ENCODE peak calls at places on chromosomes 12 and 14, in seven cellular contexts. One of them, this sample, is unnamed.

GRCh38 chr12:4274396-4274959 is 916 bp downstream of the CCND2 start:
- DNase-seq in H9: peak
- DNase-seq in IMR-90: no peak
- DNase-seq in adipocyte: peak
- DNase-seq in MM.1S: no peak
- DNase-seq in DND-41: peak
- DNase-seq in SK-N-SH: no peak
- DNase-seq in this sample: peak

GRCh38 chr14:59126714-59127436 is 61.6 kb upstream of the DAAM1 start:
- DNase-seq in MM.1S: peak
- DNase-seq in DND-41: peak
- DNase-seq in adipocyte: peak
- DNase-seq in H9: no peak
- DNase-seq in SK-N-SH: peak
- DNase-seq in IMR-90: peak
- DNase-seq in this sample: peak

GRCh38 chr14:96077983-96078686 is 39.0 kb downstream of the C14orf132 start:
- DNase-seq in DND-41: no peak
- DNase-seq in SK-N-SH: peak
- DNase-seq in IMR-90: no peak
- DNase-seq in MM.1S: no peak
- DNase-seq in H9: no peak
- DNase-seq in adipocyte: no peak
- DNase-seq in this sample: peak

GRCh38 chr12:64551676-64552075 is 58.6 kb upstream of the RASSF3 start:
- DNase-seq in DND-41: no peak
- DNase-seq in adipocyte: no peak
- DNase-seq in H9: no peak
- DNase-seq in IMR-90: no peak
- DNase-seq in SK-N-SH: no peak
- DNase-seq in MM.1S: no peak
- DNase-seq in this sample: no peak

GRCh38 chr14:101031721-101032120 is 128.2 kb upstream of the RTL1 start:
- DNase-seq in MM.1S: no peak
- DNase-seq in DND-41: no peak
- DNase-seq in adipocyte: no peak
- DNase-seq in H9: no peak
- DNase-seq in IMR-90: no peak
- DNase-seq in SK-N-SH: no peak
- DNase-seq in this sample: no peak

GRCh38 chr12:96514328-96514727 is 25.0 kb downstream of the CFAP54 start:
- DNase-seq in IMR-90: peak
- DNase-seq in adipocyte: peak
- DNase-seq in SK-N-SH: no peak
- DNase-seq in MM.1S: no peak
- DNase-seq in DND-41: no peak
- DNase-seq in H9: no peak
- DNase-seq in this sample: no peak

GRCh38 chr14:61561657-61562276 is 133.5 kb upstream of the HIF1A start:
- DNase-seq in H9: peak
- DNase-seq in IMR-90: peak
- DNase-seq in MM.1S: no peak
- DNase-seq in SK-N-SH: peak
- DNase-seq in adipocyte: peak
- DNase-seq in DND-41: no peak
- DNase-seq in this sample: peak

GRCh38 chr12:102869571-102869970 is 47.5 kb downstream of the PAH start:
- DNase-seq in DND-41: no peak
- DNase-seq in MM.1S: no peak
- DNase-seq in H9: no peak
- DNase-seq in SK-N-SH: no peak
- DNase-seq in IMR-90: no peak
- DNase-seq in adipocyte: no peak
- DNase-seq in this sample: no peak

GRCh38 chr12:21697829-21698630 is 40.4 kb upstream of the LDHB start:
- DNase-seq in SK-N-SH: peak
- DNase-seq in MM.1S: peak
- DNase-seq in IMR-90: peak
- DNase-seq in adipocyte: peak
- DNase-seq in DND-41: no peak
- DNase-seq in H9: no peak
- DNase-seq in this sample: peak

GRCh38 chr14:91521058-91521721 is 11.1 kb upstream of the PPP4R3A start:
- DNase-seq in IMR-90: no peak
- DNase-seq in H9: no peak
- DNase-seq in MM.1S: no peak
- DNase-seq in adipocyte: no peak
- DNase-seq in DND-41: no peak
- DNase-seq in SK-N-SH: no peak
- DNase-seq in this sample: no peak

GRCh38 chr14:65346895-65347294 is 65.6 kb upstream of the FUT8 start:
- DNase-seq in MM.1S: peak
- DNase-seq in H9: no peak
- DNase-seq in adipocyte: no peak
- DNase-seq in DND-41: no peak
- DNase-seq in IMR-90: no peak
- DNase-seq in SK-N-SH: no peak
- DNase-seq in this sample: no peak

GRCh38 chr14:93970589-93970966 is 5.8 kb downstream of the ASB2 start:
- DNase-seq in MM.1S: peak
- DNase-seq in H9: no peak
- DNase-seq in DND-41: no peak
- DNase-seq in adipocyte: no peak
- DNase-seq in IMR-90: no peak
- DNase-seq in SK-N-SH: peak
- DNase-seq in this sample: peak

GRCh38 chr12:47111854-47112253 is 32.1 kb upstream of the AMIGO2 start:
- DNase-seq in DND-41: no peak
- DNase-seq in H9: no peak
- DNase-seq in adipocyte: no peak
- DNase-seq in IMR-90: no peak
- DNase-seq in SK-N-SH: no peak
- DNase-seq in MM.1S: no peak
- DNase-seq in this sample: no peak
- H3K9ac ChIP-seq in DND-41: no peak
- H3K9ac ChIP-seq in H9: no peak
- H3K9ac ChIP-seq in adipocyte: no peak
- H3K9ac ChIP-seq in IMR-90: no peak
- H3K9ac ChIP-seq in SK-N-SH: no peak
- H3K9ac ChIP-seq in MM.1S: no peak
- H3K9ac ChIP-seq in this sample: no peak

DNA sequence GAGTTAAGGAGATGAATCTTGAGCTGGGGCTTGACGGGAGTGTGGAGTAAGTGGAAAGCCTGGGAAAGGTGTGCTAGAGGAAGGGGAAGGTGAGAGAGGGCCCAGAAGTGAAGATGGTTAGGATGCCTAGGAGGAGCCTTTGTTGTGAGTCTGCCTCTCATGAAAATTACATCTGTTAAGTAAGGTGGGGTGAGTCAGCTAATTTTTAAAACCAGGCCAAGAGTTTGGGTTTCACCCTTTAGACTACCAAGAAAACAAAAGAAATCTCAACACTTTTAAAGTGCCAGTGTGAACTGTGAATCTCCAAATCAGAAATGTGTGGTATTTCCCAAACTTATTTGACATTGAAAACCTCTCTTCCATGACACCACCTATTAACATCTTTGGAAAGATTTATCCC is 185.2 kb downstream of the CRADD start:
- DNase-seq in IMR-90: no peak
- DNase-seq in H9: no peak
- DNase-seq in adipocyte: no peak
- DNase-seq in DND-41: no peak
- DNase-seq in SK-N-SH: no peak
- DNase-seq in MM.1S: no peak
- DNase-seq in this sample: peak
- H3K9ac ChIP-seq in IMR-90: no peak
- H3K9ac ChIP-seq in H9: no peak
- H3K9ac ChIP-seq in adipocyte: no peak
- H3K9ac ChIP-seq in DND-41: no peak
- H3K9ac ChIP-seq in SK-N-SH: no peak
- H3K9ac ChIP-seq in MM.1S: no peak
- H3K9ac ChIP-seq in this sample: no peak

DNA sequence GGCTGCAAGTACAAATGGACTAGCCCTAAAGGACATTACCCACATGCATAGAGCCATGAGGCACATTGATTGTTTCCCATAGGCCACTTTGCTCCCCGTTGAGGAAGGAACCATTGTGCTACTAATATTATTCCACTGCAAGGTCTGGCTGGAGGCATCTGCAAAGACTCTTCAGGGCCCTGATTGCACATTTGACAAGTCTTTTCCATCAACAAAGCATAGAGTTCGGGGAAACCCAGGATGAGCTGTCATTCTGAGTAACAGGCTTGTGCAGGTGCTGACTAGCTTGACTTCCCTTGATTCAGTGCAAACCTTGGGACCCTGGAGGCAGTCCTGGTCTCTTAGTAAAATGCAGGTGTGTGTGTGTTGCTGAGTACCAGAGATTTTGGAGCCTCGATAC is 73.8 kb downstream of the SUSD6 start:
- DNase-seq in IMR-90: peak
- DNase-seq in H9: no peak
- DNase-seq in DND-41: peak
- DNase-seq in MM.1S: no peak
- DNase-seq in SK-N-SH: no peak
- DNase-seq in adipocyte: no peak
- DNase-seq in this sample: peak
- H3K9ac ChIP-seq in IMR-90: no peak
- H3K9ac ChIP-seq in H9: no peak
- H3K9ac ChIP-seq in DND-41: no peak
- H3K9ac ChIP-seq in MM.1S: no peak
- H3K9ac ChIP-seq in SK-N-SH: no peak
- H3K9ac ChIP-seq in adipocyte: no peak
- H3K9ac ChIP-seq in this sample: peak

GRCh38 chr14:52325632-52326031 is 11.5 kb downstream of the PTGER2 start:
- DNase-seq in SK-N-SH: no peak
- DNase-seq in IMR-90: peak
- DNase-seq in DND-41: no peak
- DNase-seq in H9: no peak
- DNase-seq in adipocyte: no peak
- DNase-seq in MM.1S: no peak
- DNase-seq in this sample: no peak
- H3K9ac ChIP-seq in SK-N-SH: no peak
- H3K9ac ChIP-seq in IMR-90: no peak
- H3K9ac ChIP-seq in DND-41: no peak
- H3K9ac ChIP-seq in H9: no peak
- H3K9ac ChIP-seq in adipocyte: no peak
- H3K9ac ChIP-seq in MM.1S: no peak
- H3K9ac ChIP-seq in this sample: no peak

GRCh38 chr12:120236124-120236398 is 29.5 kb downstream of the PXN start:
- DNase-seq in SK-N-SH: no peak
- DNase-seq in H9: no peak
- DNase-seq in adipocyte: no peak
- DNase-seq in IMR-90: no peak
- DNase-seq in DND-41: no peak
- DNase-seq in MM.1S: no peak
- DNase-seq in this sample: no peak

GRCh38 chr12:120238224-120238616 is 27.3 kb downstream of the PXN start:
- DNase-seq in SK-N-SH: no peak
- DNase-seq in MM.1S: no peak
- DNase-seq in DND-41: no peak
- DNase-seq in IMR-90: no peak
- DNase-seq in H9: no peak
- DNase-seq in adipocyte: no peak
- DNase-seq in this sample: no peak

GRCh38 chr12:120234643-120235368 is 30.7 kb downstream of the PXN start:
- DNase-seq in MM.1S: no peak
- DNase-seq in DND-41: no peak
- DNase-seq in H9: peak
- DNase-seq in IMR-90: peak
- DNase-seq in adipocyte: peak
- DNase-seq in SK-N-SH: peak
- DNase-seq in this sample: peak

GRCh38 chr12:120238839-120239445 is 26.6 kb downstream of the PXN start:
- DNase-seq in H9: no peak
- DNase-seq in IMR-90: no peak
- DNase-seq in MM.1S: no peak
- DNase-seq in DND-41: no peak
- DNase-seq in adipocyte: no peak
- DNase-seq in SK-N-SH: no peak
- DNase-seq in this sample: no peak

GRCh38 chr12:120235369-120236123 is 30.0 kb downstream of the PXN start:
- DNase-seq in adipocyte: no peak
- DNase-seq in SK-N-SH: no peak
- DNase-seq in DND-41: no peak
- DNase-seq in IMR-90: no peak
- DNase-seq in H9: peak
- DNase-seq in MM.1S: no peak
- DNase-seq in this sample: no peak
- H3K9ac ChIP-seq in adipocyte: peak
- H3K9ac ChIP-seq in SK-N-SH: peak
- H3K9ac ChIP-seq in DND-41: no peak
- H3K9ac ChIP-seq in IMR-90: peak
- H3K9ac ChIP-seq in H9: no peak
- H3K9ac ChIP-seq in MM.1S: no peak
- H3K9ac ChIP-seq in this sample: peak

GRCh38 chr14:74503256-74503972 is 9.8 kb downstream of the ISCA2 start:
- DNase-seq in H9: no peak
- DNase-seq in IMR-90: no peak
- DNase-seq in adipocyte: no peak
- DNase-seq in DND-41: no peak
- DNase-seq in MM.1S: no peak
- DNase-seq in SK-N-SH: no peak
- DNase-seq in this sample: no peak

GRCh38 chr14:74500417-74501134 is 7.0 kb downstream of the ISCA2 start:
- DNase-seq in adipocyte: no peak
- DNase-seq in DND-41: no peak
- DNase-seq in MM.1S: no peak
- DNase-seq in IMR-90: no peak
- DNase-seq in H9: peak
- DNase-seq in SK-N-SH: no peak
- DNase-seq in this sample: no peak

GRCh38 chr14:74501135-74501614 is 7.6 kb downstream of the ISCA2 start:
- DNase-seq in MM.1S: no peak
- DNase-seq in SK-N-SH: peak
- DNase-seq in H9: peak
- DNase-seq in DND-41: no peak
- DNase-seq in IMR-90: peak
- DNase-seq in adipocyte: peak
- DNase-seq in this sample: peak

GRCh38 chr14:74502236-74503019 is 8.9 kb downstream of the ISCA2 start:
- DNase-seq in MM.1S: peak
- DNase-seq in adipocyte: peak
- DNase-seq in H9: peak
- DNase-seq in DND-41: no peak
- DNase-seq in SK-N-SH: peak
- DNase-seq in IMR-90: peak
- DNase-seq in this sample: peak

GRCh38 chr14:74501691-74502090 is 8.1 kb downstream of the ISCA2 start:
- DNase-seq in MM.1S: no peak
- DNase-seq in DND-41: no peak
- DNase-seq in IMR-90: no peak
- DNase-seq in H9: no peak
- DNase-seq in SK-N-SH: no peak
- DNase-seq in adipocyte: no peak
- DNase-seq in this sample: no peak
- H3K9ac ChIP-seq in MM.1S: no peak
- H3K9ac ChIP-seq in DND-41: no peak
- H3K9ac ChIP-seq in IMR-90: no peak
- H3K9ac ChIP-seq in H9: no peak
- H3K9ac ChIP-seq in SK-N-SH: no peak
- H3K9ac ChIP-seq in adipocyte: no peak
- H3K9ac ChIP-seq in this sample: no peak

This sample was measured in mammary epithelial cell.